ENCODE peak calls at places on chromosomes 16 and 17, in eight cellular contexts. L, V, Q, M, O, S, B and R are unnamed samples.
A peak's percentile ranks its signal among the peaks of the same experiment; 100 is the strongest.

GRCh38 chr17:66272699-66273390 is 29.6 kb upstream of the PRKCA start:
- DNase-seq in L (no peak), V (no peak), Q (no peak), M (no peak), O (no peak), S (no peak), B (peak; percentile 74), R (no peak)

GRCh38 chr17:27446569-27447301 is 9.5 kb upstream of the KSR1 start:
- DNase-seq in L (no peak), V (no peak), Q (no peak), M (no peak), O (no peak), S (no peak), B (peak; percentile 93), R (no peak)

GRCh38 chr16:77955127-77955526 is 67.2 kb upstream of the CLEC3A start:
- DNase-seq in L (no peak), V (no peak), Q (no peak), M (no peak), O (no peak), S (no peak), B (no peak), R (no peak)

GRCh38 chr16:88524973-88525662 is 45.1 kb upstream of the ZC3H18 start:
- DNase-seq in L (no peak), V (peak; percentile 8), Q (no peak), M (no peak), O (no peak), S (no peak), B (no peak), R (no peak)

GRCh38 chr16:56632160-56632847 is at the start of gene MT1M:
- DNase-seq in L (peak; percentile 39), V (peak; percentile 78), Q (peak; percentile 54), M (no peak), O (no peak), S (no peak), B (peak; percentile 30), R (no peak)

GRCh38 chr16:57624044-57624688 is 4.3 kb upstream of the ADGRG1 start:
- DNase-seq in L (no peak), V (no peak), Q (no peak), M (peak; percentile 47), O (no peak), S (peak; percentile 32), B (no peak), R (no peak)

GRCh38 chr17:73068322-73069153 is 23.9 kb downstream of the SLC39A11 start:
- DNase-seq in L (no peak), V (no peak), Q (no peak), M (peak; percentile 65), O (no peak), S (no peak), B (peak; percentile 92), R (no peak)

GRCh38 chr16:66228791-66229190 is 137.7 kb upstream of the CDH5 start:
- DNase-seq in L (no peak), V (no peak), Q (no peak), M (no peak), O (no peak), S (no peak), B (peak; percentile 67), R (peak; percentile 34)

GRCh38 chr17:54860617-54861468 is 39.8 kb upstream of the TOM1L1 start:
- DNase-seq in L (no peak), V (no peak), Q (no peak), M (no peak), O (no peak), S (no peak), B (no peak), R (no peak)

GRCh38 chr16:55349867-55350266 is 25.9 kb downstream of the IRX6 start:
- DNase-seq in L (no peak), V (no peak), Q (no peak), M (no peak), O (no peak), S (no peak), B (no peak), R (no peak)

GRCh38 chr17:77597421-77598240 is 360.9 kb upstream of the TNRC6C start:
- DNase-seq in L (no peak), V (no peak), Q (no peak), M (no peak), O (no peak), S (peak; percentile 55), B (no peak), R (peak; percentile 47)

GRCh38 chr17:81665205-81666091 is 957 bp downstream of the OXLD1 start:
- DNase-seq in L (no peak), V (no peak), Q (no peak), M (peak; percentile 55), O (no peak), S (no peak), B (no peak), R (no peak)

GRCh38 chr17:80386341-80386740 is 28.6 kb upstream of the ENDOV start:
- DNase-seq in L (no peak), V (no peak), Q (no peak), M (no peak), O (no peak), S (no peak), B (no peak), R (no peak)

GRCh38 chr16:11395008-11395948 is 50.0 kb downstream of the RMI2 start:
- DNase-seq in L (peak; percentile 42), V (no peak), Q (no peak), M (no peak), O (no peak), S (peak; percentile 33), B (no peak), R (no peak)

GRCh38 chr17:65177901-65178300 is 40.7 kb downstream of the RGS9 start:
- DNase-seq in L (no peak), V (no peak), Q (no peak), M (no peak), O (no peak), S (no peak), B (peak; percentile 79), R (no peak)

GRCh38 chr17:74298690-74299617 is 24.9 kb downstream of the DNAI2 start:
- DNase-seq in L (no peak), V (no peak), Q (no peak), M (no peak), O (no peak), S (no peak), B (no peak), R (no peak)

GRCh38 chr17:51707216-51707615 is 446.9 kb downstream of the UTP18 start:
- DNase-seq in L (no peak), V (no peak), Q (no peak), M (no peak), O (no peak), S (no peak), B (no peak), R (no peak)
- H3K36me3 ChIP-seq in L (no peaks in the 10 kb centered on the region), V (no peaks in the 10 kb centered on the region), Q (no peaks in the 10 kb centered on the region), M (no peaks in the 10 kb centered on the region), O (no peaks in the 10 kb centered on the region), S (no peaks in the 10 kb centered on the region), B (no peaks in the 10 kb centered on the region), R (no peaks in the 10 kb centered on the region)

GRCh38 chr17:42333053-42333452 is 44.8 kb downstream of the STAT5A start:
- DNase-seq in L (no peak), V (no peak), Q (no peak), M (no peak), O (no peak), S (no peak), B (no peak), R (no peak)
- H3K36me3 ChIP-seq in L (peaks cover 7% of the 10 kb centered on the region), V (peaks cover 97% of the 10 kb centered on the region), Q (peaks cover 46% of the 10 kb centered on the region), M (no peaks in the 10 kb centered on the region), O (peaks cover 57% of the 10 kb centered on the region), S (peaks cover 88% of the 10 kb centered on the region), B (peaks cover 43% of the 10 kb centered on the region), R (peaks cover 67% of the 10 kb centered on the region)

GRCh38 chr16:28166394-28167208 is 45.2 kb downstream of the XPO6 start:
- DNase-seq in L (no peak), V (no peak), Q (no peak), M (no peak), O (no peak), S (no peak), B (peak; percentile 66), R (no peak)

GRCh38 chr16:28165549-28166046 is 46.2 kb downstream of the XPO6 start:
- DNase-seq in L (no peak), V (no peak), Q (no peak), M (no peak), O (no peak), S (no peak), B (no peak), R (no peak)

GRCh38 chr16:28168991-28169554 is 42.7 kb downstream of the XPO6 start:
- DNase-seq in L (no peak), V (no peak), Q (no peak), M (no peak), O (no peak), S (no peak), B (no peak), R (no peak)

GRCh38 chr16:28167730-28168129 is 44.0 kb downstream of the XPO6 start:
- DNase-seq in L (no peak), V (no peak), Q (peak; percentile 94), M (no peak), O (no peak), S (no peak), B (no peak), R (no peak)

GRCh38 chr16:28167221-28167620 is 44.5 kb downstream of the XPO6 start:
- DNase-seq in L (no peak), V (no peak), Q (no peak), M (no peak), O (no peak), S (no peak), B (no peak), R (no peak)
- H3K36me3 ChIP-seq in L (peaks cover 9% of the 10 kb centered on the region), V (peaks cover 60% of the 10 kb centered on the region), Q (peaks cover 44% of the 10 kb centered on the region), M (no peaks in the 10 kb centered on the region), O (peaks cover 3% of the 10 kb centered on the region), S (peaks cover 27% of the 10 kb centered on the region), B (peaks cover 38% of the 10 kb centered on the region), R (peaks cover 73% of the 10 kb centered on the region)

GRCh38 chr17:44400226-44400847 is 10.9 kb upstream of the ITGA2B start:
- DNase-seq in L (no peak), V (no peak), Q (peak; percentile 11), M (peak; percentile 37), O (no peak), S (no peak), B (peak; percentile 39), R (no peak)

GRCh38 chr17:44398692-44399691 is 9.5 kb upstream of the ITGA2B start:
- DNase-seq in L (no peak), V (no peak), Q (no peak), M (no peak), O (no peak), S (no peak), B (no peak), R (no peak)

GRCh38 chr17:44397479-44398440 is 8.3 kb upstream of the ITGA2B start:
- DNase-seq in L (no peak), V (no peak), Q (no peak), M (no peak), O (no peak), S (no peak), B (no peak), R (no peak)

GRCh38 chr17:44396946-44397345 is 7.5 kb upstream of the ITGA2B start:
- DNase-seq in L (no peak), V (no peak), Q (no peak), M (no peak), O (no peak), S (no peak), B (no peak), R (no peak)

DNA sequence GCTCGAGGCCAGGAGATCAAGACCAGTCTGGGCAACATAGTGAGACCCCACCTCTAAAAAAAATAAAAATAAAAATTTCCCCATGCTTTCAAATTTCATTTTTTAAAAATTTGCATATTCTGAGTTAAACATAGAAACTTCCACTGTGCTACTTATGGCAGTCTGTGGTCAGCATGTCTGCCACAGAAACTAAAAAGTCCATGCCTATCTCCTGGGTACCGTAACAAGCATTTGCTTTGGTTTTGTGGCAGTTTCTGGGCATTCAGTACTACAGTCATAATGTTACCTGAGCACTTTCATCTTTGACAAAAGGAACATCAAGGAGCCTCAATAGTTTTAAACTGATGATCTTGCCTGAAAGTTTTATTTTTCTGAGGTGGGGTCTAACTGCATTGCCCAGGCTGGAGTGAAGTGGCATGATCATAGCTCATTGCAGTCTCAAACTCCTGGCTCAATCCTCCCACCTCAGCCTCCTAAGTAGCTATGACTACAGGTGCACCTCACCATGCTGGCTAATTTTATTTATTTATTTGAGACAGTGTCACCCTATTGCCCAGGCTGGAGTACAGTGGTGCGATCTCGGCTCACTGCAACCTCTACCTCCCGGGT is 13.2 kb upstream of the ITGA2B start:
- DNase-seq in L (no peak), V (no peak), Q (no peak), M (no peak), O (no peak), S (no peak), B (no peak), R (no peak)
- H3K36me3 ChIP-seq in L (peaks cover 8% of the 10 kb centered on the region), V (peaks cover 83% of the 10 kb centered on the region), Q (peaks cover 53% of the 10 kb centered on the region), M (peaks cover 4% of the 10 kb centered on the region), O (peaks cover 14% of the 10 kb centered on the region), S (peaks cover 65% of the 10 kb centered on the region), B (peaks cover 36% of the 10 kb centered on the region), R (peaks cover 60% of the 10 kb centered on the region)